ENCODE peak calls at places on chromosome 14, in six cellular contexts. One of them, this sample, is unnamed.

GRCh38 chr14:68779761-68780323 is 13.0 kb downstream of the ZFP36L1 start:
- DNase-seq in foreskin keratinocyte: no peak
- DNase-seq in cardiac fibroblast: peak
- DNase-seq in right atrium auricular region: peak
- DNase-seq in spleen: no peak
- DNase-seq in endothelial cell: no peak
- DNase-seq in this sample: no peak

GRCh38 chr14:54699087-54699530 is 132.2 kb downstream of the SAMD4A start:
- DNase-seq in cardiac fibroblast: peak
- DNase-seq in foreskin keratinocyte: no peak
- DNase-seq in right atrium auricular region: no peak
- DNase-seq in endothelial cell: no peak
- DNase-seq in spleen: no peak
- DNase-seq in this sample: no peak

GRCh38 chr14:53510281-53510912 is 357.3 kb upstream of the DDHD1 start:
- DNase-seq in right atrium auricular region: no peak
- DNase-seq in endothelial cell: no peak
- DNase-seq in foreskin keratinocyte: peak
- DNase-seq in spleen: no peak
- DNase-seq in cardiac fibroblast: no peak
- DNase-seq in this sample: no peak

GRCh38 chr14:94132285-94132887 is 3.0 kb upstream of the IFI27L2 start:
- DNase-seq in endothelial cell: peak
- DNase-seq in right atrium auricular region: peak
- DNase-seq in foreskin keratinocyte: peak
- DNase-seq in cardiac fibroblast: peak
- DNase-seq in spleen: no peak
- DNase-seq in this sample: peak

GRCh38 chr14:85634205-85634604 is 104.3 kb downstream of the FLRT2 start:
- DNase-seq in foreskin keratinocyte: peak
- DNase-seq in spleen: no peak
- DNase-seq in cardiac fibroblast: peak
- DNase-seq in right atrium auricular region: no peak
- DNase-seq in endothelial cell: no peak
- DNase-seq in this sample: no peak

GRCh38 chr14:53338192-53338591 is 185.1 kb upstream of the DDHD1 start:
- DNase-seq in foreskin keratinocyte: no peak
- DNase-seq in cardiac fibroblast: peak
- DNase-seq in spleen: no peak
- DNase-seq in right atrium auricular region: no peak
- DNase-seq in endothelial cell: no peak
- DNase-seq in this sample: no peak

GRCh38 chr14:104440297-104440956 is 139.1 kb upstream of the C14orf180 start:
- DNase-seq in right atrium auricular region: no peak
- DNase-seq in endothelial cell: no peak
- DNase-seq in spleen: no peak
- DNase-seq in cardiac fibroblast: no peak
- DNase-seq in foreskin keratinocyte: no peak
- DNase-seq in this sample: no peak

GRCh38 chr14:32397871-32398640 is 69.0 kb downstream of the AKAP6 start:
- DNase-seq in cardiac fibroblast: peak
- DNase-seq in spleen: no peak
- DNase-seq in endothelial cell: no peak
- DNase-seq in foreskin keratinocyte: peak
- DNase-seq in right atrium auricular region: no peak
- DNase-seq in this sample: no peak

GRCh38 chr14:63652406-63652805 is 10.7 kb upstream of the WDR89 start:
- DNase-seq in foreskin keratinocyte: no peak
- DNase-seq in right atrium auricular region: no peak
- DNase-seq in cardiac fibroblast: no peak
- DNase-seq in spleen: no peak
- DNase-seq in endothelial cell: no peak
- DNase-seq in this sample: no peak

GRCh38 chr14:89731534-89731933 is 223.0 kb downstream of the EFCAB11 start:
- DNase-seq in endothelial cell: no peak
- DNase-seq in cardiac fibroblast: no peak
- DNase-seq in spleen: no peak
- DNase-seq in right atrium auricular region: no peak
- DNase-seq in foreskin keratinocyte: no peak
- DNase-seq in this sample: no peak

GRCh38 chr14:35287481-35288013 is 4.6 kb upstream of the PSMA6 start:
- DNase-seq in cardiac fibroblast: peak
- DNase-seq in foreskin keratinocyte: no peak
- DNase-seq in endothelial cell: no peak
- DNase-seq in spleen: no peak
- DNase-seq in right atrium auricular region: no peak
- DNase-seq in this sample: no peak

GRCh38 chr14:32075636-32076277 is 1.3 kb upstream of the ARHGAP5 start:
- DNase-seq in foreskin keratinocyte: no peak
- DNase-seq in right atrium auricular region: peak
- DNase-seq in spleen: peak
- DNase-seq in endothelial cell: no peak
- DNase-seq in cardiac fibroblast: peak
- DNase-seq in this sample: peak

DNA sequence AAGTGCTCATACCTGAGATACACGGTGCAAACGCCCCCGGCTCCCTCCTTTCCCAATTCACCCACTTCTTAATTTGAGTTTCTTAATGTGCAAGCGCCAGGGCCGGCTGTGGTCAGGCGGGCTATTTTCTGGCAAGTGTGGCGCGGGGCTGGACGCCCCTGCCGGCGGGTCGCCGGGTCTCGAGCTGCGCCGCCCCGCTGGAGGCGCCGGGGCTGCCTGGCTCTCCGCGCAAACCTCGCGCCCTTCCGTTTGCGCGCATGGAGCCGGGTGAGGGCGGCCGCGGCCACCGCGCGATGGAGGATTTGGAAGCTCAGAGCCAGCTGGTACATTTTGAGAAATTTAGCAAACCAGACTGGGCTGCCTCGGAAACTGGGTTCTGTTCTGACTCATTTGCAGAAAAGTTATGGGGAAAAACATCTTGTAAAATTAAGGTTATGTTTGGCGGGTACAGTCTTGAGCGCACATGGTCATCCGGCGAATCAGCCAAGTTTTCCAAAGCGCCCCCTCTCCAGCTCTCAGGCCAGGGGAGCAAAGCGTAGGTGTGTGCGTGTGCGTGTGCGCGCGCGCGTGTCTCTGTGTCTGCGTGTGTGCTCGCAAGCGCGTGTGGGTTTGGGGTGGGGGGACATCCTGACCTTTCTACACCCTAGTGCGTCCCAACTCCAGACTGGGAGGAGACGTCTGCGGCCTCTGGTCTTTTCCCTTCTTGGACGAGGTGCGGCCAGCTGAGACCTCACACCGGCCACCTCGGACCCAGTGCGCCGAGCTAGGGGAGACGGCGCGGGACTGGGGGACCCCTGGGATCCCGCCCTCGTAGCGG is 6.5 kb upstream of the OTX2 start:
- DNase-seq in spleen: no peak
- DNase-seq in foreskin keratinocyte: no peak
- DNase-seq in right atrium auricular region: no peak
- DNase-seq in endothelial cell: peak
- DNase-seq in cardiac fibroblast: no peak
- DNase-seq in this sample: no peak
- TF ChIP-seq CTCF in spleen: no peak
- TF ChIP-seq CTCF in foreskin keratinocyte: no peak
- TF ChIP-seq CTCF in right atrium auricular region: no peak
- TF ChIP-seq CTCF in endothelial cell: no peak
- TF ChIP-seq CTCF in cardiac fibroblast: no peak
- TF ChIP-seq CTCF in this sample: peak

DNA sequence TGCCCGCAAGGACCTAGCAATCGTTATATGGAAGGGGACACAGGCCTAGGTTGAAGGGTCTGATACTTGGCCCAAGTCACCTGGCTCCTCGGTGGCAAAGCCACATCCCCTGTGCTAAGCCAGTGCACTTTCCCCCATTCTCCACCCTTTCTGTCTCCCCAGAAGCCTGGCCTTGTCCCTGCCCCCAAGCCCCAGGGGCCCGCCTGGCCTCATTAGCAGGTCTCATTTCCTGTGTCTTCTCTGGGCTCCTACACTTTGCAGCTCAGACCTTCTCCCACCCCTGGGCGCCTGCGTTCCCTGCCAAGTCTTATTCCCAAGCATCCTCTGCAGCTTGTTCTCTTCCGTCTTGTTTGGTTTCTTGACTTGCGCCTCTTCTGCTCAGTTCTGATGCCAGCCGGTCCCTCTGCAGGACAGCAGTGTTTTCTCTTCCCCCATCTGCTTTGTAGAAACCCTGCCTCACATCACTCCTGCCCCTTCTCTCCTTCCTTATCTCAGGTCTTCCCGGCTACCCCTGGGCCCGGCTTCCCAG is 66.7 kb downstream of the SLC24A4 start:
- DNase-seq in right atrium auricular region: no peak
- DNase-seq in foreskin keratinocyte: no peak
- DNase-seq in cardiac fibroblast: no peak
- DNase-seq in spleen: no peak
- DNase-seq in endothelial cell: no peak
- DNase-seq in this sample: no peak
- TF ChIP-seq CTCF in right atrium auricular region: no peak
- TF ChIP-seq CTCF in foreskin keratinocyte: no peak
- TF ChIP-seq CTCF in cardiac fibroblast: no peak
- TF ChIP-seq CTCF in spleen: no peak
- TF ChIP-seq CTCF in endothelial cell: no peak
- TF ChIP-seq CTCF in this sample: no peak

GRCh38 chr14:95434161-95434560 is 82.3 kb downstream of the SYNE3 start:
- DNase-seq in foreskin keratinocyte: no peak
- DNase-seq in spleen: no peak
- DNase-seq in cardiac fibroblast: no peak
- DNase-seq in right atrium auricular region: no peak
- DNase-seq in endothelial cell: no peak
- DNase-seq in this sample: no peak

GRCh38 chr14:95433094-95433478 is 83.4 kb downstream of the SYNE3 start:
- DNase-seq in right atrium auricular region: no peak
- DNase-seq in cardiac fibroblast: no peak
- DNase-seq in spleen: no peak
- DNase-seq in endothelial cell: no peak
- DNase-seq in foreskin keratinocyte: no peak
- DNase-seq in this sample: no peak

GRCh38 chr14:95428557-95428956 is 87.9 kb downstream of the SYNE3 start:
- DNase-seq in right atrium auricular region: no peak
- DNase-seq in spleen: no peak
- DNase-seq in cardiac fibroblast: no peak
- DNase-seq in endothelial cell: no peak
- DNase-seq in foreskin keratinocyte: no peak
- DNase-seq in this sample: no peak

GRCh38 chr14:95432152-95433093 is 84.0 kb downstream of the SYNE3 start:
- DNase-seq in foreskin keratinocyte: no peak
- DNase-seq in right atrium auricular region: no peak
- DNase-seq in spleen: no peak
- DNase-seq in cardiac fibroblast: peak
- DNase-seq in endothelial cell: peak
- DNase-seq in this sample: peak

GRCh38 chr14:95431199-95432145 is 85.0 kb downstream of the SYNE3 start:
- DNase-seq in spleen: no peak
- DNase-seq in endothelial cell: peak
- DNase-seq in cardiac fibroblast: peak
- DNase-seq in foreskin keratinocyte: no peak
- DNase-seq in right atrium auricular region: no peak
- DNase-seq in this sample: no peak
- TF ChIP-seq CTCF in spleen: no peak
- TF ChIP-seq CTCF in endothelial cell: peak
- TF ChIP-seq CTCF in cardiac fibroblast: peak
- TF ChIP-seq CTCF in foreskin keratinocyte: peak
- TF ChIP-seq CTCF in right atrium auricular region: no peak
- TF ChIP-seq CTCF in this sample: peak

DNA sequence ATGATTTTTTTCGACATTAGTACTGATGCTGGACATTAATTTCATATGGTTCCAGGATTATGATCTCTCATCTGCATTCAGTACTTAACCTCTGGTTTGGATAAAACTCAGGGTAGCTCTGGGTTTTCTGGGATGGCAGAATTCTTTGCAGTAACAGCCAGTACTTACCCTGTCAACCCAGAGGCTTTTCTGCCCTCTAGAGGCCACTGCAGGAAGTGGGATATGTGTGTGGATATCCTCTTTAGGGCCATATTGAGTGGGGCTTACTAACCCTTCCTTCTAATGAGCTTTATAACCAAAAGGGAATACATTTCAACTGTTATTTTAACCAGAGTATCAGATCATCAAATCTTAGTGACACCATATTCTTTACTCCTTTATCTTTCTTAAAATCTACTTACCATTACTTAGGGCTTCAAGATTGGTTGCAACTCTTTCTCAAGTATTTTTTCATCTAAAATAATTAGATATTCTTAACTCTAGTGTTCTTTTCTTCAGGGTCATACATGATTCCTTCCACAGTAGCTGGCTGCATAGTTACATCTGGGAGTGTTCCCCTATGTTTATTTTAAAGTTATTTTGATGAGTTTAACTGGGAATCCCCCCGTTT is 488.0 kb upstream of the STXBP6 start:
- DNase-seq in right atrium auricular region: no peak
- DNase-seq in spleen: no peak
- DNase-seq in endothelial cell: peak
- DNase-seq in foreskin keratinocyte: no peak
- DNase-seq in cardiac fibroblast: no peak
- DNase-seq in this sample: peak
- TF ChIP-seq CTCF in right atrium auricular region: peak
- TF ChIP-seq CTCF in spleen: no peak
- TF ChIP-seq CTCF in endothelial cell: peak
- TF ChIP-seq CTCF in foreskin keratinocyte: peak
- TF ChIP-seq CTCF in cardiac fibroblast: no peak
- TF ChIP-seq CTCF in this sample: peak

This sample was measured in progenitor cell of endocrine pancreas.